ENCODE peak calls at places on chromosomes 12 and 14, in six cellular contexts. G is HepG2, Z is NB4, M is K562, W is endothelial cell of umbilical vein, F is GM12878. L is an unnamed sample.

GRCh38 chr12:103520686-103521215 is 25.0 kb upstream of the C12orf42 start:
- DNase-seq in G (no peak), W (no peak), Z (no peak), F (no peak), M (no peak), L (no peak)

GRCh38 chr14:24634158-24634557 is at the start of gene GZMB:
- DNase-seq in W (no peak), Z (peak; percentile 48), G (no peak), M (no peak), F (no peak), L (no peak)

GRCh38 chr12:113174461-113175384 is 10.6 kb downstream of the DDX54 start:
- DNase-seq in W (peak; percentile 66), Z (peak; percentile 74), F (no peak), G (peak; percentile 33), M (peak; percentile 84), L (peak; percentile 68)

GRCh38 chr12:92987362-92987761 is 58.3 kb upstream of the EEA1 start:
- DNase-seq in Z (peak; percentile 82), G (peak; percentile 78), F (no peak), M (peak; percentile 48), W (peak; percentile 82), L (peak; percentile 71)

GRCh38 chr12:98259667-98260066 is 255.7 kb upstream of the TMPO start:
- DNase-seq in W (no peak), M (no peak), F (peak; percentile 38), Z (no peak), G (no peak), L (no peak)

GRCh38 chr12:126601184-126602170 is 1536.2 kb downstream of the AACS start:
- DNase-seq in Z (no peak), G (no peak), W (no peak), M (no peak), F (no peak), L (no peak)

GRCh38 chr12:130761537-130762318 is 45.6 kb upstream of the RIMBP2 start:
- DNase-seq in G (peak; percentile 54), M (peak; percentile 72), F (no peak), Z (peak; percentile 75), W (no peak), L (peak; percentile 72)

GRCh38 chr14:26709019-26709418 is 111.2 kb upstream of the NOVA1 start:
- DNase-seq in F (no peak), Z (peak; percentile 14), M (no peak), W (peak; percentile 84), G (no peak), L (no peak)

GRCh38 chr12:130347588-130347987 is 9.9 kb downstream of the PIWIL1 start:
- DNase-seq in Z (no peak), W (no peak), M (no peak), F (no peak), G (no peak), L (no peak)

GRCh38 chr12:120290541-120291312 is 976 bp downstream of the RNU4-2 start:
- DNase-seq in G (peak; percentile 35), M (no peak), W (peak; percentile 22), F (no peak), Z (peak; percentile 55), L (peak; percentile 25)

GRCh38 chr12:109595321-109595902 is 21.8 kb downstream of the MVK start:
- DNase-seq in M (no peak), G (no peak), Z (peak; percentile 68), F (no peak), W (no peak), L (no peak)

GRCh38 chr12:48977290-48978281 is 536 bp upstream of the WNT1 start:
- DNase-seq in G (peak; percentile 59), M (peak; percentile 83), Z (peak; percentile 77), W (no peak), F (no peak), L (peak; percentile 74)

GRCh38 chr14:76501156-76501555 is 125.2 kb downstream of the ESRRB start:
- DNase-seq in M (no peak), Z (no peak), G (no peak), W (no peak), F (no peak), L (no peak)

GRCh38 chr12:31880340-31880739 is 78.9 kb upstream of the RESF1 start:
- DNase-seq in Z (no peak), G (no peak), W (peak; percentile 26), F (no peak), M (no peak), L (no peak)

GRCh38 chr12:47754126-47754525 is 4.6 kb downstream of the RAPGEF3 start:
- DNase-seq in F (no peak), Z (no peak), G (no peak), M (no peak), W (no peak), L (no peak)

GRCh38 chr14:93249128-93249831 is 42.2 kb downstream of the UBR7 start:
- DNase-seq in W (no peak), G (no peak), Z (no peak), F (no peak), M (no peak), L (no peak)

GRCh38 chr14:93246534-93246933 is 39.5 kb downstream of the UBR7 start:
- DNase-seq in F (no peak), W (no peak), G (no peak), Z (no peak), M (no peak), L (no peak)

GRCh38 chr14:93240678-93241000 is 33.6 kb downstream of the UBR7 start:
- DNase-seq in W (no peak), F (no peak), Z (no peak), M (no peak), G (no peak), L (no peak)

GRCh38 chr14:93239869-93240677 is 33.0 kb downstream of the UBR7 start:
- DNase-seq in F (no peak), Z (no peak), W (no peak), G (no peak), M (no peak), L (peak; percentile 80)

DNA sequence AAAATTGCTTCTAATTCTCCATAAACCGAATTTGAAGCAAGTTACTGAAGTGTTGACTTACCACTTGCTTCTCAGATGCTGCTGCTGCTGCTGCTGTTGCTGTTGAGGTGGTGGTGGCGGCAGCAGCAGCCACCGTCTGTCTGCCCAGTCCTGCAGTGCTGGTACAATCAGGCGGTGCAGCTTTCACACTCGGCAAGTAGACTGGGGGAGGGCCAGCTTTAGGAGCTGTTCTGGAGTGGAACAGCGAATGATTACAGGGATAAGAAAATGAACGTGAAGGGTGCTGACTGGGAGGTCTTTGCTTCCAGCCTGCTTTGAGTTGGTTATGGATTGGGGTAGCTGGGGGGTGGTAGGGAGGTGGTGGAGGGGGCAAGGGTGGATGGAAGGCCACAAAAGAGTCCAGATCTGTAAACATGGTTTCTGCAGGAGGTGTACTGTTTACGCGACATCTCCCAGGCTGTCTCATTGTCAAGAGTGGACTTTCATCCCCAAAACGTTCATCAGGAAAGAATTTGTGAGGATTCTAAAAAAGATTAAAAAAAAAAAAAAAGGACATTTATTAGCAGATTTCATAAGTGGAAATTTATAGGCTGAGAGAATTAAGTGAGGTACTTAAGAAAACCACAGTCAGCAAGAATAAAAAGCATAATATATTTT is 38.8 kb downstream of the UBR7 start:
- DNase-seq in M (no peak), Z (no peak), G (no peak), W (no peak), F (no peak), L (no peak)
- TF ChIP-seq MYC in M (no peak), Z (no peak), G (no peak), W (no peak), F (no peak), L (no peak)

DNA sequence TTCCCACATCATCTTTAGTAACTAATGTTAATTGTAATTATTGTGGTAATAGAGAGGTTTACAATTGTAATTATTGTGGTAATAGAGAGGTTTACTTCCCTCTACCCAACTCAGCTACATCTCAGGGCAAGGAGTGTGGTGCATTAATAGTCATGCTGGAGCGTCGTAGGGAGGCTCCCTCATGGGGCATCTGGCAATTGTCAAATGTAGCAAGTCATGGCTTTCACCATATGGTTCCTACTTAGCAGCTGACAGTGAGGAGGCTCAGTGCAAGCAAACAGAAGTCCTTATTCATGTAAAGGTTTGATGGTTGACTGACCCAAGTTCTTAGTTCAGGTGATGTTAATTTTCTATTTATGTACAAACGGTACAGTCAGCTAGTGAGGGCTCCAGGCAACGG is 1012.0 kb downstream of the FLRT2 start:
- DNase-seq in M (no peak), W (no peak), G (no peak), Z (no peak), F (no peak), L (no peak)
- TF ChIP-seq MYC in M (no peak), W (no peak), G (no peak), Z (no peak), F (no peak), L (no peak)

DNA sequence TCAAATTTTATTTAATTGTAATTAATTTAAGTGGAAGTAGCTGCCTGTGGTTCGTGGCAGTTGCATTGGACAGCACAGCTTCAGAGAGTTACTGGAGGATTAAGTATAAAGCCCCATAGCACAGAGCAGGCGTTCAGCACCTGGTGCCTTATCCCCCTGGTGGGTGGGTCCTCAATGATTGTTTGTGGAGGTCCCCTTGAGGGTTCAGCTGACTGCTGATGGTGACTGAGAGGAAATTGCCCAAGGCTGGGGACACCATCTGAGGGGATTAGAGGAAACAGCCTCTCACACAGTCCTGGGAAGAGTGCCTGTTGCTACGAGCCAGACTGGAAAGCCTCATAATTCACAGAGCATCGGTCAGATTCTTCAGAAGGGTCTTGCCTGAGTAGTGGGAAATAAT is 83.4 kb upstream of the NOS1 start:
- DNase-seq in F (no peak), G (no peak), Z (no peak), M (no peak), W (no peak), L (no peak)
- TF ChIP-seq MYC in F (no peak), G (no peak), Z (no peak), M (no peak), W (no peak), L (no peak)

GRCh38 chr14:89325959-89326358 is 91.1 kb downstream of the FOXN3 start:
- DNase-seq in M (no peak), W (no peak), F (no peak), Z (no peak), G (peak; percentile 24), L (no peak)

GRCh38 chr14:89324501-89325298 is 92.3 kb downstream of the FOXN3 start:
- DNase-seq in F (no peak), M (no peak), W (no peak), G (no peak), Z (no peak), L (no peak)

GRCh38 chr14:89330236-89331002 is 86.6 kb downstream of the FOXN3 start:
- DNase-seq in W (no peak), Z (no peak), M (no peak), G (no peak), F (no peak), L (no peak)

GRCh38 chr14:89325299-89325883 is 91.6 kb downstream of the FOXN3 start:
- DNase-seq in G (peak; percentile 10), W (no peak), Z (no peak), M (no peak), F (no peak), L (no peak)

DNA sequence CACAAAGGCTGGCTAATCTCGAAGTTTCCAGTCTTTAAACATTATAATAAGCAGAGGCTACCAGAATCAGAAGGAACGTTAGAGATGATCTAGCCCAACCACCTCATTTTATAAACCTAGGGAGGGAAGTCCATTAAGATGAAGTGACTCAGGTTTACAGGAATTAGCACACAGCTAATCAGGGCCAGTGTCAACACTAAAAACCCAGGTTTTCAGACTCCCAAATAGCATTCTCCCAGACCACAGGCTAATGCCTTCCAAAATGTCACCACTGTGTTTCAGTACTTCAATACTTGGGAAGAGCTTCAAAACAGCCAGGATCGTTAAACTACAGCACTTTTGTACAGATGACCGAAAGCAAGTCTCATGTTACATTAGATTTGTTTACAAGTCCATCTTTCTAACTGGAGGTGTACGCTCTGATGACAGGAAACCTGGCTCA is 89.2 kb downstream of the FOXN3 start:
- DNase-seq in G (no peak), Z (no peak), M (no peak), F (no peak), W (no peak), L (no peak)
- TF ChIP-seq MYC in G (no peak), Z (no peak), M (no peak), F (no peak), W (no peak), L (no peak)

L was measured in A549.